ENCODE peak calls at places on chromosomes 1 and 21, in nine cellular contexts. One of them, this sample, is unnamed.
A peak's percentile ranks its signal among the peaks of the same experiment; 100 is the strongest.

GRCh38 chr1:100443739-100444571 is 91.6 kb downstream of the CDC14A start:
- DNase-seq in HCT116: no peak
- DNase-seq in PC-9: no peak
- DNase-seq in fibroblast of lung: peak; percentile 18
- DNase-seq in GM12878: peak; percentile 42
- DNase-seq in mammary epithelial cell: no peak
- DNase-seq in K562: no peak
- DNase-seq in MM.1S: peak; percentile 36
- DNase-seq in DND-41: no peak
- DNase-seq in this sample: no peak

GRCh38 chr1:213231795-213232231 is 180.8 kb downstream of the RPS6KC1 start:
- DNase-seq in GM12878: no peak
- DNase-seq in PC-9: no peak
- DNase-seq in HCT116: no peak
- DNase-seq in MM.1S: no peak
- DNase-seq in K562: no peak
- DNase-seq in fibroblast of lung: peak; percentile 2
- DNase-seq in DND-41: no peak
- DNase-seq in mammary epithelial cell: no peak
- DNase-seq in this sample: peak; percentile 82

GRCh38 chr1:225847610-225848009 is 34.6 kb downstream of the TMEM63A start:
- DNase-seq in HCT116: no peak
- DNase-seq in fibroblast of lung: no peak
- DNase-seq in K562: no peak
- DNase-seq in mammary epithelial cell: no peak
- DNase-seq in GM12878: no peak
- DNase-seq in MM.1S: no peak
- DNase-seq in PC-9: peak; percentile 34
- DNase-seq in DND-41: no peak
- DNase-seq in this sample: no peak

GRCh38 chr1:227887697-227888403 is 59.9 kb downstream of the WNT9A start:
- DNase-seq in fibroblast of lung: peak; percentile 15
- DNase-seq in PC-9: no peak
- DNase-seq in DND-41: peak; percentile 1
- DNase-seq in HCT116: no peak
- DNase-seq in GM12878: no peak
- DNase-seq in mammary epithelial cell: no peak
- DNase-seq in K562: no peak
- DNase-seq in MM.1S: no peak
- DNase-seq in this sample: peak; percentile 44

GRCh38 chr1:212699839-212700596 is at the start of gene BATF3:
- DNase-seq in fibroblast of lung: no peak
- DNase-seq in K562: peak; percentile 86
- DNase-seq in GM12878: no peak
- DNase-seq in MM.1S: no peak
- DNase-seq in DND-41: peak; percentile 66
- DNase-seq in mammary epithelial cell: no peak
- DNase-seq in PC-9: no peak
- DNase-seq in HCT116: no peak
- DNase-seq in this sample: peak; percentile 67

GRCh38 chr1:118773656-118774055 is 214.5 kb downstream of the TBX15 start:
- DNase-seq in PC-9: no peak
- DNase-seq in HCT116: no peak
- DNase-seq in mammary epithelial cell: peak; percentile 9
- DNase-seq in MM.1S: no peak
- DNase-seq in K562: no peak
- DNase-seq in fibroblast of lung: no peak
- DNase-seq in GM12878: no peak
- DNase-seq in DND-41: no peak
- DNase-seq in this sample: no peak

GRCh38 chr1:167904641-167905040 is 9.3 kb downstream of the ADCY10 start:
- DNase-seq in DND-41: no peak
- DNase-seq in MM.1S: no peak
- DNase-seq in PC-9: no peak
- DNase-seq in fibroblast of lung: peak; percentile 72
- DNase-seq in GM12878: no peak
- DNase-seq in HCT116: no peak
- DNase-seq in K562: peak; percentile 35
- DNase-seq in mammary epithelial cell: peak; percentile 32
- DNase-seq in this sample: no peak

GRCh38 chr1:200392625-200393185 is 17.1 kb downstream of the ZNF281 start:
- DNase-seq in GM12878: no peak
- DNase-seq in PC-9: no peak
- DNase-seq in mammary epithelial cell: no peak
- DNase-seq in MM.1S: no peak
- DNase-seq in DND-41: no peak
- DNase-seq in HCT116: no peak
- DNase-seq in fibroblast of lung: no peak
- DNase-seq in K562: no peak
- DNase-seq in this sample: no peak

GRCh38 chr1:16398371-16398953 is 31.4 kb downstream of the SZRD1 start:
- DNase-seq in K562: no peak
- DNase-seq in fibroblast of lung: no peak
- DNase-seq in MM.1S: no peak
- DNase-seq in GM12878: no peak
- DNase-seq in mammary epithelial cell: no peak
- DNase-seq in DND-41: no peak
- DNase-seq in PC-9: no peak
- DNase-seq in HCT116: no peak
- DNase-seq in this sample: no peak

GRCh38 chr1:46517010-46517600 is 27.5 kb downstream of the DMBX1 start:
- DNase-seq in mammary epithelial cell: peak; percentile 74
- DNase-seq in K562: peak; percentile 75
- DNase-seq in MM.1S: peak; percentile 61
- DNase-seq in HCT116: peak; percentile 69
- DNase-seq in DND-41: no peak
- DNase-seq in GM12878: no peak
- DNase-seq in fibroblast of lung: no peak
- DNase-seq in PC-9: peak; percentile 99
- DNase-seq in this sample: peak; percentile 82

GRCh38 chr1:203520315-203520714 is 26.4 kb downstream of the OPTC start:
- DNase-seq in PC-9: no peak
- DNase-seq in fibroblast of lung: peak; percentile 58
- DNase-seq in mammary epithelial cell: no peak
- DNase-seq in MM.1S: no peak
- DNase-seq in HCT116: no peak
- DNase-seq in K562: no peak
- DNase-seq in DND-41: no peak
- DNase-seq in GM12878: no peak
- DNase-seq in this sample: no peak

GRCh38 chr1:93567255-93567918 is 114.2 kb downstream of the BCAR3 start:
- DNase-seq in PC-9: no peak
- DNase-seq in GM12878: no peak
- DNase-seq in K562: peak; percentile 84
- DNase-seq in fibroblast of lung: peak; percentile 91
- DNase-seq in HCT116: no peak
- DNase-seq in MM.1S: no peak
- DNase-seq in mammary epithelial cell: peak; percentile 77
- DNase-seq in DND-41: no peak
- DNase-seq in this sample: no peak

GRCh38 chr1:31013187-31013864 is 52.2 kb downstream of the PUM1 start:
- DNase-seq in MM.1S: no peak
- DNase-seq in PC-9: no peak
- DNase-seq in HCT116: no peak
- DNase-seq in DND-41: no peak
- DNase-seq in mammary epithelial cell: peak; percentile 63
- DNase-seq in K562: no peak
- DNase-seq in GM12878: no peak
- DNase-seq in fibroblast of lung: peak; percentile 39
- DNase-seq in this sample: no peak

GRCh38 chr1:60265560-60266535 is 192.3 kb upstream of the C1orf87 start:
- DNase-seq in DND-41: no peak
- DNase-seq in HCT116: no peak
- DNase-seq in mammary epithelial cell: peak; percentile 35
- DNase-seq in MM.1S: no peak
- DNase-seq in K562: no peak
- DNase-seq in fibroblast of lung: peak; percentile 82
- DNase-seq in PC-9: no peak
- DNase-seq in GM12878: no peak
- DNase-seq in this sample: no peak

GRCh38 chr1:87956072-87956471 is 627.4 kb downstream of the LMO4 start:
- DNase-seq in K562: no peak
- DNase-seq in HCT116: peak; percentile 32
- DNase-seq in MM.1S: no peak
- DNase-seq in PC-9: peak; percentile 57
- DNase-seq in fibroblast of lung: peak; percentile 90
- DNase-seq in DND-41: no peak
- DNase-seq in GM12878: no peak
- DNase-seq in mammary epithelial cell: peak; percentile 96
- DNase-seq in this sample: peak; percentile 84

GRCh38 chr21:40871099-40871498 is 24.1 kb upstream of the DSCAM start:
- DNase-seq in GM12878: no peak
- DNase-seq in mammary epithelial cell: no peak
- DNase-seq in DND-41: no peak
- DNase-seq in PC-9: no peak
- DNase-seq in HCT116: no peak
- DNase-seq in fibroblast of lung: no peak
- DNase-seq in K562: no peak
- DNase-seq in MM.1S: no peak
- DNase-seq in this sample: no peak
- H3K9me3 ChIP-seq in GM12878: no peaks in the 10 kb centered on the region
- H3K9me3 ChIP-seq in mammary epithelial cell: no peaks in the 10 kb centered on the region
- H3K9me3 ChIP-seq in DND-41: no peaks in the 10 kb centered on the region
- H3K9me3 ChIP-seq in PC-9: no peaks in the 10 kb centered on the region
- H3K9me3 ChIP-seq in HCT116: peaks cover 15% of the 10 kb centered on the region
- H3K9me3 ChIP-seq in fibroblast of lung: no peaks in the 10 kb centered on the region
- H3K9me3 ChIP-seq in K562: peaks cover 5% of the 10 kb centered on the region
- H3K9me3 ChIP-seq in MM.1S: no peaks in the 10 kb centered on the region
- H3K9me3 ChIP-seq in this sample: no peaks in the 10 kb centered on the region

GRCh38 chr1:156785458-156785857 is 18.1 kb downstream of the PRCC start:
- DNase-seq in DND-41: no peak
- DNase-seq in MM.1S: no peak
- DNase-seq in fibroblast of lung: no peak
- DNase-seq in GM12878: no peak
- DNase-seq in HCT116: no peak
- DNase-seq in PC-9: no peak
- DNase-seq in mammary epithelial cell: no peak
- DNase-seq in K562: no peak
- DNase-seq in this sample: no peak

GRCh38 chr1:156794506-156795373 is 21.9 kb downstream of the SH2D2A start:
- DNase-seq in mammary epithelial cell: no peak
- DNase-seq in PC-9: no peak
- DNase-seq in fibroblast of lung: no peak
- DNase-seq in HCT116: no peak
- DNase-seq in K562: no peak
- DNase-seq in GM12878: no peak
- DNase-seq in MM.1S: no peak
- DNase-seq in DND-41: peak; percentile 18
- DNase-seq in this sample: no peak

GRCh38 chr1:156786640-156787039 is 19.3 kb downstream of the PRCC start:
- DNase-seq in GM12878: no peak
- DNase-seq in DND-41: no peak
- DNase-seq in MM.1S: no peak
- DNase-seq in PC-9: no peak
- DNase-seq in K562: no peak
- DNase-seq in HCT116: no peak
- DNase-seq in mammary epithelial cell: no peak
- DNase-seq in fibroblast of lung: no peak
- DNase-seq in this sample: no peak

GRCh38 chr1:156788136-156788535 is 20.8 kb downstream of the PRCC start:
- DNase-seq in mammary epithelial cell: no peak
- DNase-seq in MM.1S: no peak
- DNase-seq in fibroblast of lung: no peak
- DNase-seq in K562: no peak
- DNase-seq in GM12878: no peak
- DNase-seq in DND-41: no peak
- DNase-seq in PC-9: no peak
- DNase-seq in HCT116: no peak
- DNase-seq in this sample: no peak

DNA sequence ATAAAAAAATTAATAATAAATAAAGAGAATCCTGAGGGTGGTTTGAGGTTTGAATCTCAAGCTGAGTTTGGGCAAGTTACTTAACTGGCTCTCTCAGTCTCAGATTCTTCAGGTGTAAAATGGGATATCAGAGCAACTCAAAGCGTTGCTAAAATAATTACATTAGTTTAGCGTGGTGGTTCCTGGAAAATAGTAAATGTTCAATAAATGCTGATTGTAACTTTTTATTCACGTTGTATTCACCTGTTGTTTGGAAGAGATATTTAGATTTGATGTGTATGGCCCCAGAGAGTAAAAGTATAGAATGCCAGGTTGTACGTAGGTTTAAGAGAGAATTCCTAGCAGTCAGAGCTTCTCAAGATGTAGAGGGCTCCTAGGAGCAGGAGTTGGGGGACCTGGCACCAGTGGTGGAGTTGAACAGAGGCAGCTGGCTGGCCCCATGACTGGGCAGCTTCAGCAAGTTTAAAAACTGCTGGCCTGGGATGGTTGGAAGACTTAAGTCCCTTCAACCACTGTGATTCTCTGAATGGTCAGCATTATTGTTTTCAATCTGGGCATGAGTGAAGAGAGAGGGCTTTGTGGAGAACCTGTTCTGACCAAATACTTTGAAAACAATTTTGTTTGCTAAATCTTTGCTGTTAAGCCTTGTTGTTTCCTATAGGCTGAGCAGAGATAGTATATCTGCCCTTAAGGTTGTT is 22.4 kb downstream of the PRCC start:
- DNase-seq in GM12878: no peak
- DNase-seq in DND-41: no peak
- DNase-seq in PC-9: no peak
- DNase-seq in MM.1S: no peak
- DNase-seq in HCT116: no peak
- DNase-seq in fibroblast of lung: no peak
- DNase-seq in K562: no peak
- DNase-seq in mammary epithelial cell: no peak
- DNase-seq in this sample: no peak
- H4K20me1 ChIP-seq in GM12878: no peaks in the 10 kb centered on the region
- H4K20me1 ChIP-seq in DND-41: peaks cover 2% of the 10 kb centered on the region
- H4K20me1 ChIP-seq in PC-9: peaks cover 24% of the 10 kb centered on the region
- H4K20me1 ChIP-seq in MM.1S: no peaks in the 10 kb centered on the region
- H4K20me1 ChIP-seq in HCT116: no peaks in the 10 kb centered on the region
- H4K20me1 ChIP-seq in fibroblast of lung: no peaks in the 10 kb centered on the region
- H4K20me1 ChIP-seq in K562: peaks cover 4% of the 10 kb centered on the region
- H4K20me1 ChIP-seq in mammary epithelial cell: no peaks in the 10 kb centered on the region
- H4K20me1 ChIP-seq in this sample: peaks cover 26% of the 10 kb centered on the region

GRCh38 chr21:8991088-8991907 is 1530.1 kb upstream of the TPTE start:
- DNase-seq in MM.1S: no peak
- DNase-seq in PC-9: no peak
- DNase-seq in HCT116: no peak
- DNase-seq in K562: peak; percentile 18
- DNase-seq in fibroblast of lung: no peak
- DNase-seq in mammary epithelial cell: no peak
- DNase-seq in DND-41: no peak
- DNase-seq in GM12878: no peak
- DNase-seq in this sample: no peak
- H3K9me3 ChIP-seq in MM.1S: no peaks in the 10 kb centered on the region
- H3K9me3 ChIP-seq in PC-9: no peaks in the 10 kb centered on the region
- H3K9me3 ChIP-seq in HCT116: peaks cover 34% of the 10 kb centered on the region
- H3K9me3 ChIP-seq in K562: no peaks in the 10 kb centered on the region
- H3K9me3 ChIP-seq in fibroblast of lung: peaks cover 11% of the 10 kb centered on the region
- H3K9me3 ChIP-seq in mammary epithelial cell: peaks cover 54% of the 10 kb centered on the region
- H3K9me3 ChIP-seq in DND-41: peaks cover 55% of the 10 kb centered on the region
- H3K9me3 ChIP-seq in GM12878: no peaks in the 10 kb centered on the region
- H3K9me3 ChIP-seq in this sample: peaks cover 36% of the 10 kb centered on the region

DNA sequence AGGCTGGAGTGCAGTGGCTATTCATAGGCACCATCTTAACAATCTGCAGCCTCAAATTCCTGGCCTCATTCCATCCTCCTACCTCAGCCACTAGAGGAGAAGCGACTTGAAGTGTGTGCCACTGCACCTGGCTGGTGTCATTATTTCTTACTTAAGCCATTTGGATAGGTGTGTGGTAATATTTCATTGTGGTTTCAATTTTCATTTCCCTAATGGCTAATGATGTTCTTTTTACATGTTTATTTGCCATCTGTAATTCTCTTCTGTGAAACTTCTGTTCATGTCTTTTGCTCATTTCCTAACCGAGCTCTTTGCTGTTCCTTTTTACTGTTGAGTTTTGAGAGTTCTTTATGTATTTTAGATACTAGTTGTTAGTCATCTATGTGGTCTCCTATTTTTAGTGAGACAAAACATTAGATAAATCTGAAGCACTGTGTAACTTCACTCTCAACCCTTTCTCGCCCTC is 66.8 kb downstream of the SLC27A3 start:
- DNase-seq in DND-41: no peak
- DNase-seq in HCT116: no peak
- DNase-seq in PC-9: no peak
- DNase-seq in fibroblast of lung: no peak
- DNase-seq in mammary epithelial cell: no peak
- DNase-seq in MM.1S: peak; percentile 86
- DNase-seq in GM12878: peak; percentile 82
- DNase-seq in K562: no peak
- DNase-seq in this sample: no peak
- H4K20me1 ChIP-seq in DND-41: peaks cover 24% of the 10 kb centered on the region
- H4K20me1 ChIP-seq in HCT116: no peaks in the 10 kb centered on the region
- H4K20me1 ChIP-seq in PC-9: peaks cover 16% of the 10 kb centered on the region
- H4K20me1 ChIP-seq in fibroblast of lung: no peaks in the 10 kb centered on the region
- H4K20me1 ChIP-seq in mammary epithelial cell: no peaks in the 10 kb centered on the region
- H4K20me1 ChIP-seq in MM.1S: peaks cover 15% of the 10 kb centered on the region
- H4K20me1 ChIP-seq in GM12878: no peaks in the 10 kb centered on the region
- H4K20me1 ChIP-seq in K562: no peaks in the 10 kb centered on the region
- H4K20me1 ChIP-seq in this sample: peaks cover 48% of the 10 kb centered on the region